ENCODE peak calls at places on chromosomes 4 and X, in six cellular contexts. B is head of caudate nucleus; J is amniotic stem cell; V is stimulated activated CD8-positive, alpha-beta memory T cell treated with anti-CD3 and anti-CD28 coated beads, Interleukin-7, amount 100 ng/mL, for 1 hour; H is Caco-2; M is AG04450. A is an unnamed sample.

GRCh38 chrX:71215335-71215912 is 7.6 kb upstream of the GJB1 start:
- DNase-seq in B (no peak), J (no peak), V (no peak), H (no peak), M (no peak), A (no peak)

GRCh38 chr4:102439835-102440234 is 61.3 kb upstream of the NFKB1 start:
- DNase-seq in B (peak; percentile 15), J (peak; percentile 45), V (no peak), H (no peak), M (peak; percentile 52), A (no peak)

GRCh38 chr4:144374065-144374464 is 233.5 kb upstream of the GYPA start:
- DNase-seq in B (no peak), J (no peak), V (no peak), H (no peak), M (no peak), A (no peak)

GRCh38 chrX:79592259-79592658 is 225.1 kb upstream of the ITM2A start:
- DNase-seq in B (no peak), J (no peak), V (no peak), H (no peak), M (no peak), A (no peak)

GRCh38 chrX:14398725-14399124 is 130.6 kb upstream of the GLRA2 start:
- DNase-seq in B (no peak), J (no peak), V (no peak), H (peak; percentile 53), M (no peak), A (no peak)

GRCh38 chr4:81021526-81021944 is 9.0 kb upstream of the BMP3 start:
- DNase-seq in B (no peak), J (no peak), V (no peak), H (no peak), M (no peak), A (no peak)

GRCh38 chr4:168551945-168552695 is 55.3 kb downstream of the PALLD start:
- DNase-seq in B (no peak), J (no peak), V (no peak), H (no peak), M (no peak), A (no peak)

GRCh38 chrX:77446840-77447239 is 349 bp upstream of the FGF16 start:
- DNase-seq in B (no peak), J (no peak), V (no peak), H (no peak), M (no peak), A (no peak)

GRCh38 chr4:1593881-1594345 is 90.2 kb downstream of the FAM53A start:
- DNase-seq in B (no peak), J (no peak), V (no peak), H (no peak), M (no peak), A (no peak)

GRCh38 chrX:20432048-20432447 is 165.3 kb upstream of the RPS6KA3 start:
- DNase-seq in B (no peak), J (no peak), V (no peak), H (no peak), M (no peak), A (no peak)

GRCh38 chr4:65367306-65367705 is 303.0 kb downstream of the EPHA5 start:
- DNase-seq in B (no peak), J (no peak), V (no peak), H (no peak), M (no peak), A (no peak)

GRCh38 chr4:3732076-3733028 is 33.8 kb upstream of the ADRA2C start:
- DNase-seq in B (peak; percentile 71), J (no peak), V (no peak), H (no peak), M (no peak), A (no peak)

GRCh38 chr4:120293341-120293740 is 226.7 kb upstream of the MAD2L1 start:
- DNase-seq in B (no peak), J (peak; percentile 1), V (no peak), H (no peak), M (no peak), A (no peak)

GRCh38 chrX:79147477-79147876 is 3.0 kb downstream of the GPR174 start:
- DNase-seq in B (no peak), J (no peak), V (no peak), H (no peak), M (no peak), A (no peak)

GRCh38 chr4:99723555-99724450 is 66.2 kb upstream of the C4orf54 start:
- DNase-seq in B (peak; percentile 69), J (no peak), V (no peak), H (no peak), M (peak; percentile 63), A (peak; percentile 35)

GRCh38 chr4:153204247-153205027 is at the start of gene TRIM2:
- DNase-seq in B (peak; percentile 92), J (no peak), V (no peak), H (peak; percentile 91), M (no peak), A (peak; percentile 50)

GRCh38 chr4:114025176-114025777 is 45.8 kb upstream of the ARSJ start:
- DNase-seq in B (no peak), J (no peak), V (no peak), H (no peak), M (no peak), A (no peak)

GRCh38 chrX:9134341-9134740 is 100.4 kb upstream of the FAM9B start:
- DNase-seq in B (no peak), J (no peak), V (no peak), H (no peak), M (no peak), A (no peak)

A was measured in posterior cingulate gyrus.